ENCODE peak calls at places on chromosomes 7 and 10, in four cellular contexts. One of them, this sample, is unnamed.

GRCh38 chr7:74334026-74334425 is 44.8 kb downstream of the CLIP2 start:
- DNase-seq in K562: no peak
- DNase-seq in left ventricle myocardium inferior: no peak
- DNase-seq in astrocyte of the spinal cord: peak
- DNase-seq in this sample: no peak

GRCh38 chr7:137592232-137592896 is 248.8 kb upstream of the PTN start:
- DNase-seq in K562: peak
- DNase-seq in left ventricle myocardium inferior: peak
- DNase-seq in astrocyte of the spinal cord: peak
- DNase-seq in this sample: peak

GRCh38 chr10:71725998-71726672 is 6.6 kb upstream of the C10orf105 start:
- DNase-seq in K562: peak
- DNase-seq in left ventricle myocardium inferior: no peak
- DNase-seq in astrocyte of the spinal cord: no peak
- DNase-seq in this sample: peak

GRCh38 chr7:232571-233455 is 40.4 kb downstream of the FAM20C start:
- DNase-seq in K562: no peak
- DNase-seq in left ventricle myocardium inferior: no peak
- DNase-seq in astrocyte of the spinal cord: peak
- DNase-seq in this sample: no peak

GRCh38 chr10:3844626-3845025 is 59.6 kb upstream of the KLF6 start:
- DNase-seq in K562: no peak
- DNase-seq in left ventricle myocardium inferior: no peak
- DNase-seq in astrocyte of the spinal cord: no peak
- DNase-seq in this sample: no peak

GRCh38 chr10:22343761-22344160 is 1.5 kb upstream of the SPAG6 start:
- DNase-seq in K562: no peak
- DNase-seq in left ventricle myocardium inferior: no peak
- DNase-seq in astrocyte of the spinal cord: no peak
- DNase-seq in this sample: no peak

GRCh38 chr10:101131962-101132635 is 999 bp downstream of the TLX1 start:
- DNase-seq in K562: no peak
- DNase-seq in left ventricle myocardium inferior: no peak
- DNase-seq in astrocyte of the spinal cord: no peak
- DNase-seq in this sample: no peak

GRCh38 chr10:101141622-101142532 is 10.8 kb downstream of the TLX1 start:
- DNase-seq in K562: peak
- DNase-seq in left ventricle myocardium inferior: peak
- DNase-seq in astrocyte of the spinal cord: peak
- DNase-seq in this sample: peak

GRCh38 chr10:49595003-49595712 is 15.0 kb upstream of the SLC18A3 start:
- DNase-seq in K562: no peak
- DNase-seq in left ventricle myocardium inferior: no peak
- DNase-seq in astrocyte of the spinal cord: no peak
- DNase-seq in this sample: no peak

GRCh38 chr10:133391761-133392518 is 2.0 kb upstream of the MTG1 start:
- DNase-seq in K562: no peak
- DNase-seq in left ventricle myocardium inferior: no peak
- DNase-seq in astrocyte of the spinal cord: no peak
- DNase-seq in this sample: no peak

GRCh38 chr7:44258423-44258760 is 57.6 kb downstream of the YKT6 start:
- DNase-seq in K562: no peak
- DNase-seq in left ventricle myocardium inferior: no peak
- DNase-seq in astrocyte of the spinal cord: no peak
- DNase-seq in this sample: no peak

GRCh38 chr7:130554481-130554880 is 62.6 kb downstream of the MEST start:
- DNase-seq in K562: no peak
- DNase-seq in left ventricle myocardium inferior: no peak
- DNase-seq in astrocyte of the spinal cord: no peak
- DNase-seq in this sample: no peak

GRCh38 chr7:69465262-69465661 is 133.0 kb upstream of the AUTS2 start:
- DNase-seq in K562: no peak
- DNase-seq in left ventricle myocardium inferior: no peak
- DNase-seq in astrocyte of the spinal cord: no peak
- DNase-seq in this sample: no peak

GRCh38 chr10:130515670-130516069 is 379.5 kb downstream of the GLRX3 start:
- DNase-seq in K562: no peak
- DNase-seq in left ventricle myocardium inferior: no peak
- DNase-seq in astrocyte of the spinal cord: no peak
- DNase-seq in this sample: no peak

GRCh38 chr7:122219253-122219865 is 75.3 kb upstream of the AASS start:
- DNase-seq in K562: no peak
- DNase-seq in left ventricle myocardium inferior: no peak
- DNase-seq in astrocyte of the spinal cord: peak
- DNase-seq in this sample: no peak

GRCh38 chr7:17832820-17833219 is 107.5 kb downstream of the SNX13 start:
- DNase-seq in K562: no peak
- DNase-seq in left ventricle myocardium inferior: no peak
- DNase-seq in astrocyte of the spinal cord: no peak
- DNase-seq in this sample: no peak

GRCh38 chr10:118057351-118057750 is 10.6 kb upstream of the RAB11FIP2 start:
- DNase-seq in K562: no peak
- DNase-seq in left ventricle myocardium inferior: no peak
- DNase-seq in astrocyte of the spinal cord: no peak
- DNase-seq in this sample: no peak

GRCh38 chr7:107966701-107967100 is 36.3 kb downstream of the LAMB1 start:
- DNase-seq in K562: no peak
- DNase-seq in left ventricle myocardium inferior: peak
- DNase-seq in astrocyte of the spinal cord: peak
- DNase-seq in this sample: no peak

GRCh38 chr10:73131295-73131694 is 21.0 kb downstream of the NUDT13 start:
- DNase-seq in K562: no peak
- DNase-seq in left ventricle myocardium inferior: no peak
- DNase-seq in astrocyte of the spinal cord: no peak
- DNase-seq in this sample: no peak

GRCh38 chr10:46516660-46517416 is 39.6 kb downstream of the GPRIN2 start:
- DNase-seq in K562: no peak
- DNase-seq in left ventricle myocardium inferior: no peak
- DNase-seq in astrocyte of the spinal cord: peak
- DNase-seq in this sample: no peak

GRCh38 chr10:34474060-34474376 is 341.1 kb downstream of the PARD3 start:
- DNase-seq in K562: no peak
- DNase-seq in left ventricle myocardium inferior: no peak
- DNase-seq in astrocyte of the spinal cord: peak
- DNase-seq in this sample: no peak

GRCh38 chr7:84722086-84722485 is 464.8 kb downstream of the SEMA3D start:
- DNase-seq in K562: no peak
- DNase-seq in left ventricle myocardium inferior: no peak
- DNase-seq in astrocyte of the spinal cord: peak
- DNase-seq in this sample: no peak

DNA sequence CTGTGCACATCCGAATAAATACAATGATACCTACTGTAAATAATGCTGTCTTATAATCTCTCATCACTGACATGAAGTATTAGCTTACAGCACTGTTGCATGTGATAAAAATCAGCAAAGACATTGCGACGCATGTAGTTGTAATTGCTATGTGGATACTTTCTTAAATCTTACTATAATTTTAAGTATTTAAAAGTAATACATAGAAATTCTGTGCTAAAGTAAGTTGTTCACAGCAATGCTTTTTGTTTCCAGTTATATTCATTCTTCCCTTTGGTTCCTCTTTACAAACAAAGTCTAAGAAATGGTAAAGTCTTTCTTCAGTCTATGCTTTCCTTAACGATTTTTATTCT is 113.7 kb upstream of the DGKB start:
- DNase-seq in K562: no peak
- DNase-seq in left ventricle myocardium inferior: no peak
- DNase-seq in astrocyte of the spinal cord: no peak
- DNase-seq in this sample: no peak
- TF ChIP-seq CTCF in K562: no peak
- TF ChIP-seq CTCF in left ventricle myocardium inferior: peak
- TF ChIP-seq CTCF in astrocyte of the spinal cord: no peak
- TF ChIP-seq CTCF in this sample: peak

GRCh38 chr10:69333205-69333604 is 54.9 kb downstream of the HK1 start:
- DNase-seq in K562: no peak
- DNase-seq in left ventricle myocardium inferior: no peak
- DNase-seq in astrocyte of the spinal cord: no peak
- DNase-seq in this sample: no peak
- TF ChIP-seq CTCF in K562: no peak
- TF ChIP-seq CTCF in left ventricle myocardium inferior: peak
- TF ChIP-seq CTCF in astrocyte of the spinal cord: peak
- TF ChIP-seq CTCF in this sample: no peak

DNA sequence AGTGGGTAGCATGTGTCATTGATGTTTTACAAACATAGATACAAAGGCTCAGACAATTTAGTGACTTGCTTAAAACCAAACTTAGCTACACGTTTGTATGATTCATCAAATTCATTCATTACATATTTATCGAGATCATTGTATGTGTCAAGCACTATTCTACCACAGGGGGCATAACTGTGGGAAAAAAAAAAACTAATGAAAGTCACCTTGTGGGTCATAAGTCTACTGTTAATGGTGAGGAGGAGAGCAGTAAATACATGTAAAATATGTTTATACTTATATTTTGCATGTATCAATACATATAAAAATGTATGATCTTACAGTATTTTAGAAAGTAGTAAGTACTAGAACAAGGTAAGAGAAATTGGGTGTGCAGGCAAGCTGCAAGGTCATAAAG is 933.8 kb downstream of the IPMK start:
- DNase-seq in K562: peak
- DNase-seq in left ventricle myocardium inferior: no peak
- DNase-seq in astrocyte of the spinal cord: no peak
- DNase-seq in this sample: no peak
- TF ChIP-seq CTCF in K562: no peak
- TF ChIP-seq CTCF in left ventricle myocardium inferior: no peak
- TF ChIP-seq CTCF in astrocyte of the spinal cord: no peak
- TF ChIP-seq CTCF in this sample: peak

GRCh38 chr7:87876040-87876758 is at the start of the genes DBF4 and SLC25A40:
- DNase-seq in K562: peak
- DNase-seq in left ventricle myocardium inferior: peak
- DNase-seq in astrocyte of the spinal cord: peak
- DNase-seq in this sample: peak
- TF ChIP-seq CTCF in K562: no peak
- TF ChIP-seq CTCF in left ventricle myocardium inferior: peak
- TF ChIP-seq CTCF in astrocyte of the spinal cord: no peak
- TF ChIP-seq CTCF in this sample: no peak

DNA sequence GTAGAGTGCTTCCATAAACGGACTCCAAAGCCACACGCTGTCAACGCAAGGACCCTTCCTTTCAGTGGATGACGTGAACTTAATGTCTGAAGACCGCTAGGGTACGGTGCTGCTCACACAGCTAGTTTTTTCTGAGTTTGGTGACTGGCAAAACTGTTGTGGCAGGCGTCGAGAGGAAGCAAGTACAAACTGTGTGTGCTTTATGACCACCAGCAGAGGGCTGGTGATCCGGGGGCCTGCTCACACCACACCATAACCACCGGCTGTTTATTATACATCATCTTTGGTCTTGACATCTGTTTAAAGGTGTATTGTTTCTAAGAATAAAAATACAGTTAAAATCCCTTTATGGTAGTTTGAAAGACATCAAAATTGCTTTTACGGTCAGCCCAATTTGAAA is 37.1 kb upstream of the ATP6V0A4 start:
- DNase-seq in K562: peak
- DNase-seq in left ventricle myocardium inferior: no peak
- DNase-seq in astrocyte of the spinal cord: no peak
- DNase-seq in this sample: no peak
- TF ChIP-seq CTCF in K562: peak
- TF ChIP-seq CTCF in left ventricle myocardium inferior: no peak
- TF ChIP-seq CTCF in astrocyte of the spinal cord: no peak
- TF ChIP-seq CTCF in this sample: no peak

GRCh38 chr10:588246-589165 is 101.0 kb downstream of the DIP2C start:
- DNase-seq in K562: no peak
- DNase-seq in left ventricle myocardium inferior: peak
- DNase-seq in astrocyte of the spinal cord: peak
- DNase-seq in this sample: no peak
- TF ChIP-seq CTCF in K562: peak
- TF ChIP-seq CTCF in left ventricle myocardium inferior: peak
- TF ChIP-seq CTCF in astrocyte of the spinal cord: peak
- TF ChIP-seq CTCF in this sample: no peak

DNA sequence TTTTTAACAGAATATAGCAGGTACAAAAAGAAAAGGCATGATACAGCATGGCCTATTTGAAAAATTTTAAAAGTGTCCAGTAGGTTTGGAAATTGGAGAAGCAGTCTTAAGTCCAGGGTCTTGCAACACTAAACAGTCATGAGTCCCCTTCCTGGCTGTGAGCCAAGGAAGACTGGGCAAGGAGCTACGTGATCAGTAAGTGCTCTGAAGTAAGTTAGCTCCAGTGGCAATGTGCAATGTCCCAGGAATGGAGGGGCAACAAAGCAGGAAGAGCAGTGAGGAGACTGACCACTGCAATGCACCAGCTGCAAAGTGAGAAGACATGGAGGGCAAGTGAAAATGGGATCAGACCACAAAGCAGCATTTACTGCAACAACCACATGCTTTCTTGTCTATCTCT is 72.9 kb upstream of the GRID1 start:
- DNase-seq in K562: no peak
- DNase-seq in left ventricle myocardium inferior: peak
- DNase-seq in astrocyte of the spinal cord: peak
- DNase-seq in this sample: no peak
- TF ChIP-seq CTCF in K562: no peak
- TF ChIP-seq CTCF in left ventricle myocardium inferior: no peak
- TF ChIP-seq CTCF in astrocyte of the spinal cord: no peak
- TF ChIP-seq CTCF in this sample: no peak

DNA sequence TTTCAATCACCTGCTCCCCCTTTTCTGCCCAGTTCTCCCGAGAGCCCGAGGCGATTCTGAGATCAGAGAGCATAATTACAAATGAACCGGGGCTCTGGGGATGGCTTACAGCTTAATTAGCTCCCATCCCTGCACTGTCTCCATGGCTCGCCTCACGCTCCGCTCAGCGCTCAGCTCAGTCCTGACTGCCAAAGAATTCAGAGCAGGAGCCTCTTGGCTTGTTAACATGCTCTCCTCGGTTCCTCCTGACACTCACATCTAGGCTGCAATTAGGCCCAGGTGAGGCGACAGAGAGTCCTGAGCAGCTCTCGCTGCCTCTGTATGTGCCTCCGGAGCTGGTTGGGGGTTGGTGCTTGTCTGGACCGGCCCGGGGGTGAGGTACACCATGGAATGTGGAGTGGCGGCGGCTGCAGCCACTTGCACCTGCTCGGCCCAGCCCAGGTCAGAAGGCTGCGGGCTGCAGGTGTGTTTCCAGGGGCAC is 111.9 kb downstream of the WDR11 start:
- DNase-seq in K562: no peak
- DNase-seq in left ventricle myocardium inferior: no peak
- DNase-seq in astrocyte of the spinal cord: no peak
- DNase-seq in this sample: no peak
- TF ChIP-seq CTCF in K562: no peak
- TF ChIP-seq CTCF in left ventricle myocardium inferior: no peak
- TF ChIP-seq CTCF in astrocyte of the spinal cord: no peak
- TF ChIP-seq CTCF in this sample: no peak

GRCh38 chr10:102615361-102615760 is 28.9 kb upstream of the TRIM8 start:
- DNase-seq in K562: peak
- DNase-seq in left ventricle myocardium inferior: peak
- DNase-seq in astrocyte of the spinal cord: no peak
- DNase-seq in this sample: peak
- TF ChIP-seq CTCF in K562: peak
- TF ChIP-seq CTCF in left ventricle myocardium inferior: peak
- TF ChIP-seq CTCF in astrocyte of the spinal cord: peak
- TF ChIP-seq CTCF in this sample: peak

GRCh38 chr10:95176101-95176500 is 17.9 kb upstream of the ACSM6 start:
- DNase-seq in K562: no peak
- DNase-seq in left ventricle myocardium inferior: no peak
- DNase-seq in astrocyte of the spinal cord: no peak
- DNase-seq in this sample: no peak
- TF ChIP-seq CTCF in K562: no peak
- TF ChIP-seq CTCF in left ventricle myocardium inferior: no peak
- TF ChIP-seq CTCF in astrocyte of the spinal cord: no peak
- TF ChIP-seq CTCF in this sample: no peak

This sample was measured in endothelial cell.